ENCODE peak calls at places on chromosome 14, in nine cellular contexts. S, C, B, O, R, T, U, Q and D are unnamed samples.

GRCh38 chr14:104953896-104954656 is 24.1 kb downstream of the AHNAK2 start:
- DNase-seq in S (no peak), C (no peak), B (no peak), O (no peak), R (no peak), T (no peak), U (no peak), Q (no peak), D (no peak)

GRCh38 chr14:74684444-74684843 is 28.4 kb downstream of the AREL1 start:
- DNase-seq in S (no peak), C (no peak), B (no peak), O (no peak), R (no peak), T (no peak), U (no peak), Q (no peak), D (no peak)

GRCh38 chr14:100019156-100019882 is 45.9 kb upstream of the EVL start:
- DNase-seq in S (peak), C (no peak), B (peak), O (no peak), R (peak), T (no peak), U (no peak), Q (peak), D (no peak)

GRCh38 chr14:75821828-75822521 is 159.8 kb downstream of the TGFB3 start:
- DNase-seq in S (no peak), C (no peak), B (no peak), O (no peak), R (no peak), T (no peak), U (no peak), Q (no peak), D (no peak)

GRCh38 chr14:83309211-83309610 is 1775.6 kb upstream of the SEL1L start:
- DNase-seq in S (no peak), C (no peak), B (no peak), O (no peak), R (no peak), T (no peak), U (no peak), Q (no peak), D (no peak)

GRCh38 chr14:55585854-55586253 is 5.8 kb downstream of the KTN1 start:
- DNase-seq in S (no peak), C (no peak), B (no peak), O (no peak), R (no peak), T (no peak), U (no peak), Q (no peak), D (no peak)

GRCh38 chr14:47442206-47442605 is 233.2 kb downstream of the MDGA2 start:
- DNase-seq in S (peak), C (no peak), B (peak), O (no peak), R (peak), T (no peak), U (no peak), Q (peak), D (no peak)

GRCh38 chr14:98136019-98136418 is 1136.0 kb downstream of the BCL11B start:
- DNase-seq in S (no peak), C (no peak), B (no peak), O (no peak), R (no peak), T (no peak), U (no peak), Q (no peak), D (no peak)

GRCh38 chr14:49173765-49174373 is 412.3 kb downstream of the RPS29 start:
- DNase-seq in S (peak), C (no peak), B (peak), O (peak), R (peak), T (no peak), U (peak), Q (peak), D (peak)

GRCh38 chr14:100408350-100409015 is 85.3 kb downstream of the SLC25A47 start:
- DNase-seq in S (peak), C (no peak), B (no peak), O (no peak), R (no peak), T (no peak), U (no peak), Q (peak), D (no peak)

GRCh38 chr14:56760164-56760914 is 49.9 kb downstream of the OTX2 start:
- DNase-seq in S (no peak), C (no peak), B (no peak), O (no peak), R (no peak), T (no peak), U (no peak), Q (no peak), D (no peak)

GRCh38 chr14:31439554-31439953 is 17.8 kb downstream of the DTD2 start:
- DNase-seq in S (no peak), C (no peak), B (no peak), O (no peak), R (no peak), T (no peak), U (no peak), Q (peak), D (no peak)

GRCh38 chr14:91230363-91231035 is 14.0 kb downstream of the GPR68 start:
- DNase-seq in S (peak), C (no peak), B (no peak), O (no peak), R (no peak), T (no peak), U (no peak), Q (no peak), D (no peak)

GRCh38 chr14:34234258-34234657 is 227.8 kb downstream of the SPTSSA start:
- DNase-seq in S (no peak), C (no peak), B (no peak), O (no peak), R (no peak), T (no peak), U (no peak), Q (no peak), D (no peak)

GRCh38 chr14:77272261-77272660 is 1.3 kb upstream of the NGB start:
- DNase-seq in S (no peak), C (no peak), B (no peak), O (no peak), R (no peak), T (no peak), U (no peak), Q (no peak), D (no peak)

GRCh38 chr14:99254391-99255009 is 17.5 kb downstream of the BCL11B start:
- DNase-seq in S (no peak), C (no peak), B (no peak), O (no peak), R (no peak), T (no peak), U (no peak), Q (no peak), D (no peak)

GRCh38 chr14:94173471-94173884 is 644 bp upstream of the PPP4R4 start:
- DNase-seq in S (no peak), C (no peak), B (peak), O (no peak), R (no peak), T (no peak), U (peak), Q (no peak), D (no peak)

GRCh38 chr14:72538387-72538786 is 355.5 kb downstream of the DPF3 start:
- DNase-seq in S (no peak), C (no peak), B (no peak), O (no peak), R (no peak), T (no peak), U (no peak), Q (no peak), D (no peak)

GRCh38 chr14:54475911-54476310 is 12.9 kb downstream of the GMFB start:
- DNase-seq in S (no peak), C (no peak), B (no peak), O (no peak), R (no peak), T (no peak), U (no peak), Q (no peak), D (no peak)

GRCh38 chr14:31947076-31947475 is 130.0 kb upstream of the ARHGAP5 start:
- DNase-seq in S (no peak), C (no peak), B (no peak), O (no peak), R (no peak), T (no peak), U (no peak), Q (no peak), D (no peak)

GRCh38 chr14:76181546-76181945 is 29.8 kb downstream of the GPATCH2L start:
- DNase-seq in S (no peak), C (no peak), B (no peak), O (no peak), R (no peak), T (no peak), U (no peak), Q (peak), D (no peak)

GRCh38 chr14:21068521-21069387 is 1.4 kb upstream of the ARHGEF40 start:
- DNase-seq in S (peak), C (no peak), B (peak), O (no peak), R (peak), T (peak), U (peak), Q (peak), D (peak)

GRCh38 chr14:83372271-83372670 is 1838.6 kb upstream of the SEL1L start:
- DNase-seq in S (no peak), C (no peak), B (no peak), O (no peak), R (no peak), T (no peak), U (no peak), Q (no peak), D (no peak)

GRCh38 chr14:51095854-51096823 is 1.2 kb upstream of the TRIM9 start:
- DNase-seq in S (peak), C (no peak), B (no peak), O (no peak), R (peak), T (peak), U (no peak), Q (peak), D (no peak)

GRCh38 chr14:73718742-73719251 is 4.6 kb upstream of the PNMA1 start:
- DNase-seq in S (no peak), C (no peak), B (peak), O (no peak), R (peak), T (no peak), U (no peak), Q (no peak), D (no peak)

GRCh38 chr14:92783813-92784431 is 10.2 kb upstream of the GOLGA5 start:
- DNase-seq in S (peak), C (no peak), B (no peak), O (peak), R (no peak), T (no peak), U (no peak), Q (peak), D (peak)

GRCh38 chr14:103329421-103330347 is 4.4 kb upstream of the EIF5 start:
- DNase-seq in S (no peak), C (no peak), B (no peak), O (no peak), R (no peak), T (no peak), U (no peak), Q (peak), D (no peak)

GRCh38 chr14:68089146-68089715 is 269.7 kb downstream of the RAD51B start:
- DNase-seq in S (peak), C (no peak), B (peak), O (no peak), R (peak), T (no peak), U (no peak), Q (peak), D (peak)

GRCh38 chr14:53034688-53035087 is 83.8 kb upstream of the FERMT2 start:
- DNase-seq in S (no peak), C (no peak), B (no peak), O (no peak), R (no peak), T (no peak), U (no peak), Q (no peak), D (no peak)

GRCh38 chr14:53655080-53655785 is 301.4 kb downstream of the BMP4 start:
- DNase-seq in S (no peak), C (no peak), B (no peak), O (no peak), R (peak), T (no peak), U (no peak), Q (no peak), D (no peak)

GRCh38 chr14:71497645-71498086 is 434.6 kb upstream of the RGS6 start:
- DNase-seq in S (peak), C (no peak), B (no peak), O (no peak), R (no peak), T (no peak), U (no peak), Q (peak), D (no peak)

GRCh38 chr14:73168691-73169090 is 32.4 kb downstream of the PSEN1 start:
- DNase-seq in S (no peak), C (no peak), B (no peak), O (no peak), R (no peak), T (no peak), U (no peak), Q (no peak), D (no peak)

GRCh38 chr14:89681086-89682018 is 264.3 kb upstream of the FOXN3 start:
- DNase-seq in S (no peak), C (peak), B (no peak), O (no peak), R (no peak), T (peak), U (peak), Q (no peak), D (no peak)

GRCh38 chr14:59126714-59127436 is 61.6 kb upstream of the DAAM1 start:
- DNase-seq in S (peak), C (peak), B (no peak), O (no peak), R (peak), T (no peak), U (no peak), Q (peak), D (peak)

GRCh38 chr14:30275604-30276003 is 283.4 kb upstream of the G2E3 start:
- DNase-seq in S (no peak), C (no peak), B (no peak), O (no peak), R (no peak), T (no peak), U (no peak), Q (no peak), D (no peak)

GRCh38 chr14:85296466-85297210 is 233.3 kb upstream of the FLRT2 start:
- DNase-seq in S (peak), C (no peak), B (peak), O (peak), R (no peak), T (no peak), U (no peak), Q (peak), D (no peak)

GRCh38 chr14:90624228-90624627 is 192.0 kb downstream of the TTC7B start:
- DNase-seq in S (no peak), C (no peak), B (peak), O (no peak), R (no peak), T (no peak), U (no peak), Q (no peak), D (no peak)

GRCh38 chr14:69879175-69880047 is at the start of gene SMOC1:
- DNase-seq in S (peak), C (no peak), B (peak), O (no peak), R (peak), T (no peak), U (no peak), Q (peak), D (no peak)

GRCh38 chr14:30340495-30340894 is 218.5 kb upstream of the G2E3 start:
- DNase-seq in S (no peak), C (no peak), B (no peak), O (no peak), R (no peak), T (no peak), U (no peak), Q (no peak), D (no peak)

GRCh38 chr14:73741386-73741875 is 27.2 kb upstream of the PNMA1 start:
- DNase-seq in S (peak), C (no peak), B (peak), O (no peak), R (peak), T (peak), U (peak), Q (peak), D (no peak)